ENCODE peak calls at places on chromosomes 2 and 18, in six cellular contexts. N is psoas muscle, Q is Peyer's patch, X is OCI-LY7, Y is dorsolateral prefrontal cortex, I is IMR-90. U is an unnamed sample.

GRCh38 chr18:75128051-75128605 is 80.8 kb downstream of the PTGR3 start:
- DNase-seq in I (no peak), Y (no peak), N (no peak), Q (no peak), X (no peak), U (no peak)

GRCh38 chr2:71935291-71935848 is 212.3 kb downstream of the CYP26B1 start:
- DNase-seq in Q (no peak), N (peak), I (no peak), X (no peak), Y (peak), U (peak)

GRCh38 chr2:34012728-34013302 is 413.7 kb upstream of the FAM98A start:
- DNase-seq in I (peak), X (peak), N (peak), Y (peak), Q (peak), U (no peak)

GRCh38 chr2:82779981-82780380 is 1679.1 kb downstream of the SUCLG1 start:
- DNase-seq in N (no peak), Q (no peak), Y (no peak), I (no peak), X (no peak), U (no peak)

GRCh38 chr2:102418421-102418961 is 4.5 kb upstream of the IL18RAP start:
- DNase-seq in Y (no peak), N (no peak), Q (no peak), I (peak), X (no peak), U (no peak)

GRCh38 chr2:111945444-111946293 is 47.3 kb downstream of the MERTK start:
- DNase-seq in I (no peak), Y (no peak), X (no peak), N (no peak), Q (no peak), U (no peak)

GRCh38 chr2:31384771-31385276 is 29.7 kb downstream of the XDH start:
- DNase-seq in N (no peak), I (peak), Q (no peak), X (no peak), Y (no peak), U (no peak)

GRCh38 chr2:240179186-240179815 is 38.8 kb upstream of the OTOS start:
- DNase-seq in Q (no peak), N (no peak), X (no peak), Y (no peak), I (no peak), U (peak)

GRCh38 chr2:5696351-5696740 is 4.2 kb downstream of the SOX11 start:
- DNase-seq in N (no peak), Q (no peak), Y (no peak), X (peak), I (peak), U (no peak)

GRCh38 chr2:152716805-152717241 is 438 bp downstream of the PRPF40A start:
- DNase-seq in I (no peak), Q (no peak), N (peak), Y (peak), X (peak), U (peak)

GRCh38 chr2:188485496-188485895 is 193.8 kb downstream of the GULP1 start:
- DNase-seq in X (no peak), Q (no peak), I (peak), Y (no peak), N (no peak), U (no peak)

GRCh38 chr2:60826126-60826525 is 55.2 kb upstream of the REL start:
- DNase-seq in X (no peak), I (no peak), N (no peak), Q (no peak), Y (no peak), U (no peak)

GRCh38 chr2:19474128-19474527 is 115.7 kb upstream of the OSR1 start:
- DNase-seq in I (peak), X (no peak), Y (no peak), N (no peak), Q (no peak), U (no peak)

GRCh38 chr2:97348265-97348664 is 235.3 kb downstream of the ANKRD36 start:
- DNase-seq in X (no peak), I (no peak), Q (peak), N (no peak), Y (no peak), U (no peak)

GRCh38 chr2:19841918-19842693 is 59.7 kb downstream of the TTC32 start:
- DNase-seq in N (no peak), I (no peak), Y (no peak), Q (no peak), X (no peak), U (no peak)

GRCh38 chr18:24726727-24727539 is 266.5 kb downstream of the HRH4 start:
- DNase-seq in Y (peak), X (peak), N (peak), I (peak), Q (peak), U (peak)

GRCh38 chr2:12765203-12765602 is 48.5 kb downstream of the TRIB2 start:
- DNase-seq in I (peak), X (no peak), Q (no peak), Y (no peak), N (no peak), U (no peak)

GRCh38 chr2:225495706-225496105 is 96.2 kb downstream of the NYAP2 start:
- DNase-seq in N (no peak), Q (no peak), I (no peak), Y (no peak), X (peak), U (no peak)
- TF ChIP-seq CTCF in N (no peak), Q (no peak), I (no peak), Y (no peak), X (peak), U (no peak)

GRCh38 chr2:15941483-15941853 is 1.1 kb downstream of the MYCN start:
- DNase-seq in I (no peak), N (no peak), Y (no peak), Q (no peak), X (no peak), U (no peak)

GRCh38 chr2:15942711-15943345 is 2.5 kb downstream of the MYCN start:
- DNase-seq in I (no peak), Q (no peak), N (no peak), Y (no peak), X (no peak), U (no peak)

GRCh38 chr2:15940661-15941482 is 522 bp downstream of the MYCN start:
- DNase-seq in I (no peak), N (no peak), X (no peak), Y (no peak), Q (no peak), U (no peak)

GRCh38 chr2:15943378-15943851 is 3.1 kb downstream of the MYCN start:
- DNase-seq in X (no peak), I (no peak), Q (peak), N (no peak), Y (no peak), U (no peak)

GRCh38 chr2:15941970-15942710 is 1.8 kb downstream of the MYCN start:
- DNase-seq in N (no peak), X (no peak), Y (peak), I (no peak), Q (peak), U (no peak)
- H3K27ac ChIP-seq in N (no peak), X (no peak), Y (peak), I (no peak), Q (no peak), U (no peak)

GRCh38 chr18:26021061-26021754 is 69.2 kb downstream of the SS18 start:
- DNase-seq in N (no peak), Y (no peak), Q (no peak), I (no peak), X (no peak), U (no peak)

GRCh38 chr18:26014462-26014861 is 76.0 kb downstream of the SS18 start:
- DNase-seq in Y (no peak), Q (no peak), I (no peak), X (no peak), N (no peak), U (no peak)

GRCh38 chr18:26022585-26022984 is 67.8 kb downstream of the SS18 start:
- DNase-seq in I (no peak), Y (no peak), Q (no peak), X (no peak), N (no peak), U (no peak)

DNA sequence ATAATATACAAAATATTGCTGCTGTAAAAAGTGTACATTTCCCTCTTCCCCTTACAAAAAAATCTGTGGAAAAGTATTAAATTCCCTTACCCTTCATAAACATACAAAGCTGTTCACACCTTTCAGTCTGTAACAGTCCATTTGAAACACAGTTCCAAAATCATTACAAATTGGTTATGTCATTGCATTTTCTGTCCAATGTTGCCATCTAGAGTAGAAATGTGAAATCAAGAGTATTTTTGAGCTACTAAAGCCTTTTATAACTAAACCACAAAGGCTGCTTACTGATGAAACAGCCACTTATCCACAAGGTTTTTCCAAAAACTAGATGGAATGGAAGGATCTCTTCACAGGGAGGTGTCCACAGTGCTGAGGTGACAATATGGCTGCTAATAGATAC is 72.5 kb downstream of the SS18 start:
- DNase-seq in Q (no peak), I (no peak), Y (no peak), X (no peak), N (no peak), U (no peak)
- TF ChIP-seq CTCF in Q (no peak), I (no peak), Y (peak), X (peak), N (no peak), U (no peak)

GRCh38 chr18:49044898-49045297 is 94.1 kb upstream of the SMAD7 start:
- DNase-seq in Q (no peak), N (no peak), I (no peak), X (no peak), Y (no peak), U (no peak)
- H3K27ac ChIP-seq in Q (no peak), N (no peak), I (no peak), X (peak), Y (no peak), U (no peak)

GRCh38 chr2:238241970-238242369 is 2.1 kb upstream of the HES6 start:
- DNase-seq in Q (no peak), X (no peak), I (no peak), N (no peak), Y (no peak), U (no peak)

GRCh38 chr2:238244151-238244550 is 4.3 kb upstream of the HES6 start:
- DNase-seq in X (no peak), Q (no peak), I (no peak), Y (no peak), N (no peak), U (no peak)

GRCh38 chr2:238242731-238243495 is 3.1 kb upstream of the HES6 start:
- DNase-seq in I (no peak), X (no peak), Q (peak), Y (no peak), N (peak), U (no peak)

GRCh38 chr2:238240761-238241711 is 1.2 kb upstream of the HES6 start:
- DNase-seq in N (peak), Q (peak), X (peak), I (no peak), Y (peak), U (no peak)

DNA sequence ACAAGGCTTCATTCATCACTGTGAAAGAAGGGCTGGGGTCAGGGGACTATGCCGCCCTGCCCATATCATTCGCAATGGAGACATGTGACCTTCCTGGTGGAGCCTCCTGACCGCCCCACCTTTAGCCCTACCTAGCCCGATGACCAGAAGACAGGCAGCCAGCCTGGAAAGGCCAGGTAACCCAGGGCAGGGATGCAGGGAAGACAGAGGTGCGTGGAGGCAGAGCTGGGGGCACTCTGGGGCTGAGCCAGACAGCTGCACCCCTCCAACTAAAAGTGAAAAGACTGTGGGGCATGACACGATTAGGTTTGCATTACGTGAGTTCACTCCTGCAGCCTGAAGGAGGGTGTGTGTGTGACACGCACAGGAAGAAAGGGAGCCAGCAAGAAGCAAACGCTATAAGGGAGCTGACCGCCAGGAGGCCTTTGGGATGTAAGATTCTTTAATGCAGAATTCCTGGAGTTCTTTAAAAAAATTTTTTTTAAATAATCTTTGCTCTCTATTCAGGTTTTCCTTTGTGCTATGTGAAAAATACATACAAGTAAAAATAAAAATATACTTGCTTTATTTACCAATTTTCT is 3.7 kb upstream of the HES6 start:
- DNase-seq in X (no peak), Y (no peak), Q (no peak), I (no peak), N (peak), U (no peak)
- TF ChIP-seq CTCF in X (no peak), Y (no peak), Q (no peak), I (peak), N (no peak), U (no peak)

GRCh38 chr2:150468350-150468960 is 19.0 kb downstream of the RND3 start:
- DNase-seq in I (peak), Y (no peak), X (no peak), N (no peak), Q (no peak), U (no peak)

GRCh38 chr2:150466770-150467640 is 20.5 kb downstream of the RND3 start:
- DNase-seq in I (peak), X (no peak), N (no peak), Y (no peak), Q (no peak), U (no peak)

GRCh38 chr2:150465703-150466569 is 21.5 kb downstream of the RND3 start:
- DNase-seq in Q (no peak), X (no peak), Y (no peak), N (no peak), I (peak), U (no peak)

GRCh38 chr2:150469706-150470105 is 17.8 kb downstream of the RND3 start:
- DNase-seq in Q (no peak), N (no peak), I (peak), X (no peak), Y (no peak), U (no peak)

DNA sequence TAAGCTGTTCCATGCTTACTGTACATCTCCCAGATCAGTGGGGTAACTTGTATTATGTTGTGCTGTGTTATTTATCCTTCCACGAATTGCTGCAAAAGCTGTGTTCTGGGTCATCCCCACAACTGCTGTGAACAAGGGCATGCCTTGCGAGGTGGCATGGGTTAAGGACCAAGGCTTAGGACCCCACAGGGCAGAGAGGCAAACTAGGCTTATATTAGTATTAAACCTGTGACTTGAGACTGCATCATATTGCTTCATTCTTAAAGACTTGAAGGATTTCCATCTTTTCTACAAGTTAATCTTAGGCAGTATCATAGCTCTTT is 19.9 kb downstream of the RND3 start:
- DNase-seq in N (no peak), X (no peak), Q (no peak), I (no peak), Y (no peak), U (no peak)
- H3K27ac ChIP-seq in N (no peak), X (no peak), Q (peak), I (peak), Y (no peak), U (peak)

GRCh38 chr2:120855855-120856405 is 120.3 kb downstream of the GLI2 start:
- DNase-seq in Q (peak), N (no peak), I (no peak), Y (no peak), X (no peak), U (no peak)

GRCh38 chr2:120856421-120856862 is 120.8 kb downstream of the GLI2 start:
- DNase-seq in Y (no peak), X (no peak), N (no peak), Q (peak), I (peak), U (no peak)

GRCh38 chr2:120858361-120858760 is 122.7 kb downstream of the GLI2 start:
- DNase-seq in I (no peak), X (no peak), Q (peak), N (no peak), Y (no peak), U (no peak)

GRCh38 chr2:120857931-120858330 is 122.3 kb downstream of the GLI2 start:
- DNase-seq in X (no peak), N (no peak), Y (no peak), I (no peak), Q (no peak), U (no peak)

GRCh38 chr2:120857422-120857821 is 121.8 kb downstream of the GLI2 start:
- DNase-seq in Q (no peak), Y (no peak), X (no peak), I (no peak), N (no peak), U (no peak)
- TF ChIP-seq CTCF in Q (no peak), Y (no peak), X (no peak), I (no peak), N (no peak), U (no peak)

GRCh38 chr18:48863432-48864065 is 87.2 kb downstream of the SMAD7 start:
- DNase-seq in Y (no peak), Q (peak), N (no peak), I (no peak), X (no peak), U (no peak)
- H3K27ac ChIP-seq in Y (peak), Q (no peak), N (no peak), I (no peak), X (no peak), U (peak)

DNA sequence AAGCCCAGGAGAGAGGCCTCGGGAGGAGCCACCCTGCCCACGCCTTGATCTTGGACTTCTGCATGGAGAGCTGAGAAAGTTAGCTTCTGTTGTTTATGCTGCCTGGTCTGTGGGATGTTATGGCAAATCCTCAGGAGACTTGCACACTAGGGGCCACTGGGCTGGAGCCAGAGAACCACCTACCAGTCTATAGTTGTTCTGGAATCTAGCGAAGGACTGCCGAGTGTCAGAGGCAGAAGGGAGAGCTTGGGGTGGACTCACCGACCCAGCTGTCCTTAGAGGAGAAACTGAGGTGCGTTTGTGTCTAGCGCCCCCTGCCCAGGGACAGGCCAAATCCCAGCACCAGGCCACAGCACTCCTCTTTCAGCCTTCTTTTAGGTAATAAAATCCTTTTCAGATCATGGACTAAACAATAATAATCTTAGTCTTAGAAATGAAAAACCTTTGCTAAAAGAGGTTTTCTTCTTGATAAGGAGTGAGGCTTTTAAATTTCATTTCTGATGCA is 398.7 kb upstream of the SALL3 start:
- DNase-seq in X (no peak), I (no peak), Q (no peak), Y (no peak), N (no peak), U (no peak)
- TF ChIP-seq CTCF in X (peak), I (no peak), Q (no peak), Y (peak), N (no peak), U (no peak)

GRCh38 chr2:43298496-43298895 is 72.1 kb upstream of the ZFP36L2 start:
- DNase-seq in Q (no peak), Y (no peak), X (no peak), I (no peak), N (no peak), U (no peak)
- H3K27ac ChIP-seq in Q (peak), Y (no peak), X (no peak), I (no peak), N (no peak), U (no peak)